ENCODE peak calls at places on chromosome X, in four cellular contexts. P is fibroblast of lung, J is Calu3, E is hepatocyte. B is an unnamed sample.

GRCh38 chrX:26922278-26922677 is 540.9 kb downstream of the PPP4R3C start:
- DNase-seq in P (peak), J (no peak), E (no peak), B (no peak)

GRCh38 chrX:30748337-30748960 is 95.2 kb downstream of the GK start:
- DNase-seq in E (no peak), P (no peak), J (no peak), B (no peak)

GRCh38 chrX:1147641-1148515 is 64.6 kb downstream of the CRLF2 start:
- DNase-seq in P (no peak), J (no peak), E (no peak), B (no peak)

GRCh38 chrX:124018031-124018430 is 56.5 kb downstream of the STAG2 start:
- DNase-seq in P (no peak), E (no peak), J (no peak), B (no peak)

GRCh38 chrX:115592997-115593734 is 32.2 kb downstream of the PLS3 start:
- DNase-seq in J (no peak), P (peak), E (peak), B (no peak)

GRCh38 chrX:13109811-13110210 is 65.4 kb upstream of the FAM9C start:
- DNase-seq in J (no peak), E (peak), P (peak), B (no peak)

GRCh38 chrX:74535211-74535621 is 79.2 kb downstream of the RLIM start:
- DNase-seq in E (peak), J (no peak), P (peak), B (no peak)

GRCh38 chrX:53440631-53441517 is 6.7 kb upstream of the HSD17B10 start:
- DNase-seq in E (peak), J (peak), P (peak), B (peak)

GRCh38 chrX:56793112-56793430 is 64.0 kb downstream of the NBDY start:
- DNase-seq in E (no peak), J (no peak), P (no peak), B (no peak)

GRCh38 chrX:130028196-130028595 is 45.8 kb downstream of the BCORL1 start:
- DNase-seq in P (peak), J (peak), E (peak), B (peak)

GRCh38 chrX:149531599-149531998 is 9.2 kb upstream of the EOLA1 start:
- DNase-seq in P (no peak), J (no peak), E (no peak), B (no peak)

GRCh38 chrX:13658602-13659001 is 5.7 kb downstream of the TCEANC start:
- DNase-seq in J (peak), E (peak), P (peak), B (no peak)

GRCh38 chrX:109036624-109037023 is 300.3 kb upstream of the IRS4 start:
- DNase-seq in E (no peak), P (no peak), J (no peak), B (no peak)

GRCh38 chrX:123834116-123834515 is 25.7 kb upstream of the XIAP start:
- DNase-seq in E (no peak), J (no peak), P (no peak), B (no peak)

GRCh38 chrX:84469226-84469625 is 33.0 kb downstream of the HDX start:
- DNase-seq in J (no peak), E (peak), P (peak), B (no peak)

GRCh38 chrX:14546190-14546589 is 16.9 kb downstream of the GLRA2 start:
- DNase-seq in E (no peak), P (no peak), J (no peak), B (no peak)

GRCh38 chrX:40197071-40197470 is 99.3 kb upstream of the BCOR start:
- DNase-seq in J (no peak), E (no peak), P (no peak), B (no peak)

GRCh38 chrX:134396174-134396573 is 63.8 kb upstream of the HPRT1 start:
- DNase-seq in J (no peak), E (no peak), P (no peak), B (no peak)

GRCh38 chrX:56793533-56794320 is 64.7 kb downstream of the NBDY start:
- DNase-seq in J (no peak), E (no peak), P (peak), B (no peak)

GRCh38 chrX:48466696-48467095 is 3.4 kb downstream of the SLC38A5 start:
- DNase-seq in E (no peak), P (no peak), J (no peak), B (no peak)

GRCh38 chrX:48465336-48465933 is 4.6 kb downstream of the SLC38A5 start:
- DNase-seq in E (no peak), J (no peak), P (peak), B (no peak)

GRCh38 chrX:48468693-48469691 is 1.1 kb downstream of the SLC38A5 start:
- DNase-seq in J (no peak), E (no peak), P (no peak), B (no peak)

GRCh38 chrX:48468247-48468671 is 1.8 kb downstream of the SLC38A5 start:
- DNase-seq in E (no peak), J (no peak), P (no peak), B (no peak)

DNA sequence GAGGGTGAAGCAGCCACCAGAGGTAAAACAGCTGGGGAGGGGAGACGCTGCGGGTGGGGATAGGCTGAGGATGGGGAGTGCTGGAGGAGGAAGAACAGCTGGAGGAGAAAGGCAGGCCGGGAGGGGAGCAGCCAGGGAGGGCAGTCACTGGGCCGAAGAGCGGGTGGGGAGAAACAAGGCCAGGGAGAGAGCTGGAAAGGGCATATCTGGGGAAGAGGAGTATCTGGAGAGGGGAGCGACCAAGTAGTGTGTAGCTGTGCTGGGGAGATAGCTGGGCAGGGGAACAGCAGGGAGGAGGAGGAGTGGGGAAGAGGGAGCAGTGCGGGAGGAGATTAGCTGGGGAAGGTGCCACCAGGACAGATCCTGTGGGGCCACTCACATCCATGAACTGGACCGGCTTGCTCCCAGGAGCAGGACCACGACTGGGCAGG is 2.7 kb downstream of the SLC38A5 start:
- DNase-seq in J (no peak), P (no peak), E (no peak), B (no peak)
- TF ChIP-seq CTCF in J (no peak), P (no peak), E (no peak), B (no peak)

GRCh38 chrX:110425222-110425621 is 66.6 kb downstream of the RTL9 start:
- DNase-seq in J (no peak), P (no peak), E (no peak), B (no peak)
- TF ChIP-seq CTCF in J (no peak), P (no peak), E (no peak), B (no peak)

GRCh38 chrX:46572295-46572936 is 1.1 kb upstream of the CHST7 start:
- DNase-seq in J (no peak), P (no peak), E (no peak), B (no peak)
- TF ChIP-seq CTCF in J (no peak), P (peak), E (no peak), B (peak)

DNA sequence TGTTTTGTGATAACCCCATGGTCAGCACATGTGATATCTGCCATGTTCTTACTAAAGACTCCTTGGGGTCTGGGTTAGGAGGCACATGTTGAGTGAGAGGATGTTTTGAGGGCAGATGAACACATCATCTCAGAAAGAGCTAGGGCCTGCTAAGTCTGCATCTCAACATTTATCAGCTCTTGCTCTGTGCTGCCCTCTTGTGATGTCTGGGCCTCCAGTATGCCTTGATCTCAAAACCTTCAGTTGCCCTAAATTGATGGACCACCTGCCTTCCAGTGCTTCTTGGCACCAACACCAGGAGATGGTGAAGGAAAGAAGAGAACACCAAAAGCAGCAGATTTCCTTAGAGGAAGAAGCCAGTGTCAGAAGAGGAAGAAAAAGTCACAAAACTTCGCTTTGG is 22.5 kb downstream of the MID1 start:
- DNase-seq in P (no peak), E (no peak), J (peak), B (no peak)
- TF ChIP-seq CTCF in P (peak), E (peak), J (peak), B (no peak)

B was measured in natural killer cell.